ENCODE peak calls at places on chromosomes 6 and 20, in five cellular contexts. I is astrocyte of the spinal cord, P is A549, L is uterus, F is IMR-90. Q is an unnamed sample.

GRCh38 chr6:25107218-25107617 is 171.5 kb upstream of the RIPOR2 start:
- DNase-seq in I (no peak), P (no peak), L (no peak), F (no peak), Q (no peak)

GRCh38 chr6:73290435-73290834 is 27.4 kb upstream of the KHDC1 start:
- DNase-seq in I (peak), P (no peak), L (no peak), F (peak), Q (no peak)

GRCh38 chr6:80769101-80769500 is 662.6 kb downstream of the BCKDHB start:
- DNase-seq in I (peak), P (no peak), L (no peak), F (peak), Q (no peak)

GRCh38 chr6:157174731-157175130 is 148.6 kb downstream of the TMEM242 start:
- DNase-seq in I (no peak), P (no peak), L (no peak), F (no peak), Q (no peak)

GRCh38 chr6:157744202-157744601 is 78.8 kb upstream of the SNX9 start:
- DNase-seq in I (no peak), P (no peak), L (no peak), F (no peak), Q (no peak)

GRCh38 chr6:33750244-33750991 is 3.7 kb upstream of the IP6K3 start:
- DNase-seq in I (no peak), P (no peak), L (peak), F (no peak), Q (no peak)

GRCh38 chr20:25089662-25090061 is 7.7 kb upstream of the VSX1 start:
- DNase-seq in I (no peak), P (no peak), L (no peak), F (no peak), Q (no peak)

GRCh38 chr6:437042-437402 is 45.5 kb downstream of the IRF4 start:
- DNase-seq in I (peak), P (no peak), L (no peak), F (peak), Q (no peak)

GRCh38 chr20:8744228-8744844 is 324.6 kb upstream of the PLCB4 start:
- DNase-seq in I (peak), P (no peak), L (no peak), F (peak), Q (no peak)

GRCh38 chr6:52650946-52651345 is 20.0 kb upstream of the TMEM14A start:
- DNase-seq in I (no peak), P (no peak), L (peak), F (peak), Q (no peak)

GRCh38 chr6:73194744-73195143 is 30.6 kb downstream of the KHDC1L start:
- DNase-seq in I (no peak), P (no peak), L (no peak), F (no peak), Q (no peak)

GRCh38 chr20:62134735-62135231 is 8.4 kb downstream of the PSMA7 start:
- DNase-seq in I (no peak), P (no peak), L (peak), F (peak), Q (no peak)

GRCh38 chr6:33860706-33861474 is 57.1 kb upstream of the MLN start:
- DNase-seq in I (no peak), P (no peak), L (no peak), F (peak), Q (peak)

GRCh38 chr6:52389626-52390360 is 27.8 kb downstream of the PAQR8 start:
- DNase-seq in I (peak), P (no peak), L (peak), F (peak), Q (peak)

GRCh38 chr20:24781061-24781980 is 167.7 kb upstream of the CST7 start:
- DNase-seq in I (peak), P (peak), L (no peak), F (peak), Q (no peak)

GRCh38 chr20:32623667-32624157 is 38.6 kb upstream of the NOL4L start:
- DNase-seq in I (no peak), P (no peak), L (no peak), F (no peak), Q (no peak)

GRCh38 chr6:97205936-97206335 is 77.1 kb downstream of the MMS22L start:
- DNase-seq in I (no peak), P (no peak), L (no peak), F (no peak), Q (no peak)

GRCh38 chr20:40778894-40779496 is 90.0 kb upstream of the MAFB start:
- DNase-seq in I (no peak), P (no peak), L (no peak), F (no peak), Q (no peak)

GRCh38 chr6:160730911-160731310 is 28.9 kb downstream of the PLG start:
- DNase-seq in I (no peak), P (peak), L (no peak), F (no peak), Q (no peak)

GRCh38 chr6:107493158-107494057 is 3.5 kb downstream of the SOBP start:
- DNase-seq in I (peak), P (no peak), L (no peak), F (peak), Q (peak)

DNA sequence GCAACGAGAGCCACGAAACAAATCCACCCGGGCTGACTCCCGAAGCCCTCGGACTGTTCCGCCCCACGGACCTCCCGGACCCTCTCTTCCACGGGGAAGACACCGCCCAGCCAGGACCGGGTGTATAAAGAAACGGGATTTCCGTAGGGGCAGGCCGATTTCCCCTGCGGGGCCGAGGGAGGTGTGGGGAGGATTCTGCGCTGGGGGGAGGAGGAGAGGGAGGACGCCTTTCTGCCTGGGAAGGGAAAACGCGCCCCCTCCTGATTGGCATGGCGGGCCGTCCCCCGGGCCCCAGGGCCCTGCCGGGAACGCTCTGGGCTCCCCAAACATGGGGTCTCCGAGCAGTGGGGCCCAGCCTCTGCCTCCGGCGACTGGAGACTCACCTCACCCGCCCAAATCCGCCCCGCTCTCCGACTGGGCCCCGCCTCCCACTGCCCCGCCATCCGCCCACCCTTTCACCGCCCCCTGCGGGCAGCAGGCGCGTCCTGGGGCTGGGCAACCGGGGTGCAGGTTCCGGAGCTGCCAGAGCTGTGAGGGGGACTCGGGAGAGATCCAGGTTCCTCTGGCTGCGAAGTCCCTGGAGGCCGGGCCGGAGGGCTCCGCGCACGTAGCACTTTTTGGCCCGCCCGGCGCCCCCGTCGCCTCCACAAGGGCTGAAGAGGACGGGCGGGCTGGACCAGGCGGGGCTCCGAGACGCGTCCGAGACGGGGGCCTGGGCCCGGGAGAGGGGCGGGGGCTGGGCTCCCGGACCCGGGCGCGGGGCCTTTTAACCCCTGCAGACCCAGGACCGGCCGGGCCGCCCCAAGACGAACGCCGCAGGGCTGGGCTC is 586 bp upstream of the PPDPF start:
- DNase-seq in I (peak), P (peak), L (peak), F (peak), Q (peak)
- TF ChIP-seq CTCF in I (peak), P (peak), L (peak), F (peak), Q (peak)

GRCh38 chr6:26204332-26205160 is 117.3 kb downstream of the HFE start:
- DNase-seq in I (peak), P (peak), L (peak), F (peak), Q (peak)
- TF ChIP-seq CTCF in I (peak), P (no peak), L (peak), F (peak), Q (peak)

GRCh38 chr6:30752164-30752927 is 8.0 kb upstream of the IER3 start:
- DNase-seq in I (peak), P (peak), L (peak), F (peak), Q (peak)
- TF ChIP-seq CTCF in I (peak), P (peak), L (no peak), F (peak), Q (no peak)

DNA sequence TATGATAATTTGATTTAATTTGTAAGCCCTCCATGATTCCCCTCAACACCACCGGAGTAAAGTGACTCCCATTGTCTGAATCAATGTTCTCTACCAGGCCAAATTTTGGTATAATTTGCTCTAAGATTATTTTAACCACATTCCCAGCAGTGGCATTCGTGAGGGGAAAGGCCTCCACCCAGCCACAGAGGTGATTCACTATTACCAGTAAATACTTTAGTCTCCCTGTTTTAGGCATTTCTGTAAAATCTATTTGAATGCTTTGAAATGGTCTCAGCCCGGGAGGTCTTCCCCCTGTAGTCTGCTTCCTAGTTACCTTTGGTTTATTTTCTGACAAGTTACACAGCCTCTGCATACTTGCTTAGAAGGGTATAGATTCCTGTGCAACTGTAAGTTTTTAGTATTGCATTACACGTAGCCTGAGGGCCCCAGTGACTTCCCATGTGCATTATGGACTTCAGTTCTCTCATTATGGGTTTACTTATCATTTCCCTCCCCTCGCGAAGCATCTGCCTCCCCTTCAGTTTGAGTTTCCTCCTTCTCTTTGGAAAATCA is 248.7 kb downstream of the C6orf118 start:
- DNase-seq in I (peak), P (no peak), L (no peak), F (no peak), Q (no peak)
- TF ChIP-seq CTCF in I (no peak), P (no peak), L (no peak), F (no peak), Q (no peak)

GRCh38 chr6:15642276-15642675 is 20.6 kb downstream of the DTNBP1 start:
- DNase-seq in I (no peak), P (no peak), L (no peak), F (no peak), Q (no peak)
- TF ChIP-seq CTCF in I (peak), P (no peak), L (no peak), F (peak), Q (no peak)

GRCh38 chr6:53922571-53922981 is 127.8 kb downstream of the LRRC1 start:
- DNase-seq in I (peak), P (no peak), L (no peak), F (no peak), Q (no peak)
- TF ChIP-seq CTCF in I (no peak), P (no peak), L (no peak), F (no peak), Q (no peak)

DNA sequence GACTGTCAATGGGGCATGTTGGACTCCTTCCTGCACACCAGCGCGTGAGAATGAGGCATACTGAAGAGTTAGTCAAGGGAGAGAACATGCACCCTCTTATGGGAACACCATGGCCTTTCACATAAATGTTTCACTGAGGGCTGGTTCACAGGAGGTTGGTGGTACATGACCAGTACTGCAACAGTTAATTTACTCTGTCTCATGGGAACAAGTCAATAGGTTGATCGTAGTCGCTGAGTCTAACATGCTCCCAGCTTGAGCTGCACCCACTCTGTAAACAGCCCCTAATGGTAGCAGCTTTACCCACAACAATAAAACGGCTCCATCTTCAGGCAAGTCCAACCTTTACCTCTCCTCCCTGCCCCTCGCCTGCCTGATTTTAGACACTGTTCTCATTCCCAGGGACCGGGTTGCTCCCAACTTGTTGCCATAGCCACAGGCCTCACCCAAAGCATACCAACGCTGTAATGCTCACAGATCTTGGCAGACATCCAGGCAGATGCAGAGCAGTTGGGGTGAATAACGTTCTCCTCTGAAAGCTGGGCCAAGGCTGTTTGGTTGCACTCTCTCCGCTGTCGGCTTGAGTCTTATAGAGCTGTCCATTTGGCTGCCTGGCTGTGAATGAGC is 111.3 kb downstream of the LY86 start:
- DNase-seq in I (peak), P (peak), L (peak), F (peak), Q (peak)
- TF ChIP-seq CTCF in I (no peak), P (no peak), L (no peak), F (no peak), Q (no peak)

DNA sequence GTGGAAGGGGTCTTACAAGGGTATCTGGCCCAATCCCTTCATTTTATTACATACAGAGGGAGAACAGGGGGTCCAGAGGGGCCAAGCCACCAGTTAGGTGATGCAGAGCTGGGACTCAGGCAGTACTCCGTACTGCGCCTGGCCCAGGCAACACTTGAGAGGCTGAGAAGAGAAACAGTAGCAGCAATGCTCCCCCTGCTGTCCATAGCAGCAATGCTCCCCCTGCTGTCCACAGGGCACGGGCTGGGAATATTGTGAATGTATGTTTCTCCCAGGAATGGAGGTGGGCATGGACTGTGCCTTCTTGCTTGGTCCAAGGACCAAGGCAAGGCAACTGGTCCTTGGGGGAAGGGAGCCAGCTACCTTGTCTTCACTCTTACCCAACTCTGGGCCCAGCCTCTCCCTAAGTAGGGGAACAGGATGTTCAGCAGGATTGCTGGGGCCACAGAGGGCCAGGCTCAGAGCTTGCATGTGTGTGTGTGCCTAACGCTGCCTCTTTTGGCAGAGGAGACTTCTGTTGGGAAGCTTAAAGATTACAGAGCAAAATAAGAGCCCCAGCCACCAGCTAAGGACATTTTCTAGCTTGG is 14.8 kb upstream of the FAM83C start:
- DNase-seq in I (peak), P (peak), L (no peak), F (peak), Q (no peak)
- TF ChIP-seq CTCF in I (peak), P (peak), L (peak), F (peak), Q (peak)

GRCh38 chr6:90214966-90215365 is 81.7 kb downstream of the BACH2 start:
- DNase-seq in I (no peak), P (no peak), L (no peak), F (no peak), Q (no peak)

GRCh38 chr6:90214461-90214860 is 82.2 kb downstream of the BACH2 start:
- DNase-seq in I (no peak), P (no peak), L (no peak), F (no peak), Q (no peak)

GRCh38 chr6:90216081-90216977 is 80.3 kb downstream of the BACH2 start:
- DNase-seq in I (peak), P (no peak), L (no peak), F (peak), Q (no peak)

GRCh38 chr6:90209527-90209926 is 87.1 kb downstream of the BACH2 start:
- DNase-seq in I (no peak), P (no peak), L (no peak), F (no peak), Q (no peak)

DNA sequence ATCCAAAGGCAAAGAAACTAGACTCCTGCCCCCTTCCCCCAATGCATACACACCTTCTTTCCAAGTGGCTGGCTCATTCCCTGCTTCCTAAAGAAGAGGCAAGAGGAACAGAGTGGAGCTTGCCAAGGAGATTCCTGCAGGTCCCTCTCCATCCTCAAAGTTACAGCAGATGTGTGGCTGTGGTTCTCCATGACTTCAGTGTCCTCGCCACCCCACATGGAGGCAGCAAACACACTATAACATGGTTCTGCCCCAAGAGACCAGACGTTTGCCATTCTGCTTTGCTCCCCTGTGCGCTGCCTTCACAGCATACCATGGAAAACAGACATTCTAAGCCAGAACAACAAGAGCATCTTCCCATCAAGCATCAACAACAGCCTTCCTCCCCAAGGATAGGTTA is 84.4 kb downstream of the BACH2 start:
- DNase-seq in I (no peak), P (no peak), L (no peak), F (no peak), Q (no peak)
- TF ChIP-seq CTCF in I (no peak), P (no peak), L (no peak), F (no peak), Q (no peak)

DNA sequence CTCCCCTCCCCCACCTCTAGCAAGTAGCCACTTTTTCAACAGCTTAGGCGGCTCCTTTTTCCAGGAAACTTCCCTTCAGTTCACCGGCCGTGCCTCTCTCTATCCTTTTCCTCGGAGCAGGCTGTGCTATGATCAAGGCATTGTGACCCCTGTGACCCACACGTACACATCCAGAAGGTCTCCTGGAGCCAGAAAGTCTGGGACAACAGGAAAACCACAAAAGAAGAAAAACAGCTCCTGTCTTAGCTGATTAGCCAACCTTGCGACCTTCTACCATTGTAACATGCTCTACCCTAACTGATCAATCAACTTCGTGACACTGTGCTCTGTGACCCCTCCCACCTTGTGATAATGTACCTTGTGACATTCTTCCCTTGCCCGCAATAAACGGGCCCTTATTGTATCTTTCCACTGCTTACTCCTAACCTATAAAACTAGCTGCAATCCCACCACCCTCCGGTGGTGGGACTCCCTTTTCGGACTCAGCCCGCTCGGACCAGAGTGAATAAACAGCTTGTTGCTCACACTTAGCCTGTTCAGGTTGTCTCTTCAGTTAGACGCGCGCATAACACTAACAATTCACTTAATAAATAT is 24.2 kb downstream of the ZNF311 start:
- DNase-seq in I (peak), P (peak), L (peak), F (peak), Q (no peak)
- TF ChIP-seq CTCF in I (peak), P (peak), L (peak), F (peak), Q (peak)

Q was measured in prostate gland.